ENCODE peak calls at places on chromosomes 4 and X, in ten cellular contexts. One of them, this sample, is unnamed.

GRCh38 chr4:2284161-2284933 is 22.4 kb upstream of the MXD4 start:
- DNase-seq in transverse colon: no peak
- DNase-seq in upper lobe of right lung: peak; percentile 44
- DNase-seq in breast epithelium: no peak
- DNase-seq in stomach: no peak
- DNase-seq in MM.1S: no peak
- DNase-seq in OCI-LY7: no peak
- DNase-seq in IMR-90: no peak
- DNase-seq in psoas muscle: no peak
- DNase-seq in uterus: peak; percentile 11
- DNase-seq in this sample: no peak

GRCh38 chr4:155433636-155434360 is 57.0 kb upstream of the MAP9 start:
- DNase-seq in MM.1S: no peak
- DNase-seq in upper lobe of right lung: no peak
- DNase-seq in stomach: no peak
- DNase-seq in transverse colon: no peak
- DNase-seq in OCI-LY7: no peak
- DNase-seq in IMR-90: peak; percentile 74
- DNase-seq in uterus: no peak
- DNase-seq in breast epithelium: no peak
- DNase-seq in psoas muscle: no peak
- DNase-seq in this sample: no peak

GRCh38 chr4:78650106-78651021 is 98.8 kb downstream of the ANXA3 start:
- DNase-seq in MM.1S: no peak
- DNase-seq in uterus: no peak
- DNase-seq in IMR-90: peak; percentile 86
- DNase-seq in upper lobe of right lung: no peak
- DNase-seq in breast epithelium: no peak
- DNase-seq in transverse colon: no peak
- DNase-seq in psoas muscle: no peak
- DNase-seq in OCI-LY7: no peak
- DNase-seq in stomach: no peak
- DNase-seq in this sample: no peak

GRCh38 chrX:47523713-47524166 is 37.3 kb upstream of the ARAF start:
- DNase-seq in stomach: no peak
- DNase-seq in upper lobe of right lung: no peak
- DNase-seq in transverse colon: no peak
- DNase-seq in MM.1S: no peak
- DNase-seq in psoas muscle: no peak
- DNase-seq in IMR-90: no peak
- DNase-seq in uterus: no peak
- DNase-seq in OCI-LY7: no peak
- DNase-seq in breast epithelium: no peak
- DNase-seq in this sample: no peak

GRCh38 chr4:163688856-163689255 is 194.4 kb downstream of the TMA16 start:
- DNase-seq in OCI-LY7: no peak
- DNase-seq in breast epithelium: no peak
- DNase-seq in uterus: no peak
- DNase-seq in upper lobe of right lung: no peak
- DNase-seq in IMR-90: no peak
- DNase-seq in transverse colon: no peak
- DNase-seq in MM.1S: no peak
- DNase-seq in psoas muscle: no peak
- DNase-seq in stomach: no peak
- DNase-seq in this sample: no peak

GRCh38 chr4:122602277-122603142 is 18.4 kb downstream of the IL21 start:
- DNase-seq in breast epithelium: no peak
- DNase-seq in stomach: no peak
- DNase-seq in MM.1S: peak; percentile 74
- DNase-seq in psoas muscle: no peak
- DNase-seq in OCI-LY7: no peak
- DNase-seq in IMR-90: peak; percentile 54
- DNase-seq in transverse colon: no peak
- DNase-seq in upper lobe of right lung: no peak
- DNase-seq in uterus: no peak
- DNase-seq in this sample: no peak

GRCh38 chr4:6029254-6029653 is 11.0 kb upstream of the C4orf50 start:
- DNase-seq in transverse colon: no peak
- DNase-seq in psoas muscle: no peak
- DNase-seq in breast epithelium: no peak
- DNase-seq in stomach: no peak
- DNase-seq in uterus: no peak
- DNase-seq in OCI-LY7: no peak
- DNase-seq in MM.1S: no peak
- DNase-seq in upper lobe of right lung: no peak
- DNase-seq in IMR-90: no peak
- DNase-seq in this sample: no peak

GRCh38 chrX:153934473-153935325 is at the start of gene NAA10:
- DNase-seq in MM.1S: peak; percentile 83
- DNase-seq in stomach: peak; percentile 80
- DNase-seq in OCI-LY7: peak; percentile 75
- DNase-seq in breast epithelium: peak; percentile 63
- DNase-seq in transverse colon: peak; percentile 81
- DNase-seq in psoas muscle: peak; percentile 90
- DNase-seq in IMR-90: peak; percentile 63
- DNase-seq in uterus: peak; percentile 66
- DNase-seq in upper lobe of right lung: peak; percentile 86
- DNase-seq in this sample: peak; percentile 84

GRCh38 chr4:3302164-3302785 is 9.5 kb downstream of the RGS12 start:
- DNase-seq in MM.1S: no peak
- DNase-seq in stomach: peak; percentile 48
- DNase-seq in transverse colon: no peak
- DNase-seq in breast epithelium: no peak
- DNase-seq in upper lobe of right lung: peak; percentile 57
- DNase-seq in uterus: peak; percentile 40
- DNase-seq in IMR-90: no peak
- DNase-seq in OCI-LY7: no peak
- DNase-seq in psoas muscle: no peak
- DNase-seq in this sample: no peak

GRCh38 chrX:39624166-39624565 is 473.6 kb downstream of the BCOR start:
- DNase-seq in uterus: no peak
- DNase-seq in psoas muscle: no peak
- DNase-seq in stomach: no peak
- DNase-seq in transverse colon: no peak
- DNase-seq in IMR-90: no peak
- DNase-seq in OCI-LY7: no peak
- DNase-seq in upper lobe of right lung: no peak
- DNase-seq in MM.1S: no peak
- DNase-seq in breast epithelium: no peak
- DNase-seq in this sample: no peak

GRCh38 chr4:95465010-95465409 is 83.8 kb downstream of the UNC5C start:
- DNase-seq in upper lobe of right lung: no peak
- DNase-seq in stomach: no peak
- DNase-seq in breast epithelium: no peak
- DNase-seq in MM.1S: no peak
- DNase-seq in OCI-LY7: no peak
- DNase-seq in IMR-90: no peak
- DNase-seq in uterus: no peak
- DNase-seq in transverse colon: no peak
- DNase-seq in psoas muscle: no peak
- DNase-seq in this sample: no peak

DNA sequence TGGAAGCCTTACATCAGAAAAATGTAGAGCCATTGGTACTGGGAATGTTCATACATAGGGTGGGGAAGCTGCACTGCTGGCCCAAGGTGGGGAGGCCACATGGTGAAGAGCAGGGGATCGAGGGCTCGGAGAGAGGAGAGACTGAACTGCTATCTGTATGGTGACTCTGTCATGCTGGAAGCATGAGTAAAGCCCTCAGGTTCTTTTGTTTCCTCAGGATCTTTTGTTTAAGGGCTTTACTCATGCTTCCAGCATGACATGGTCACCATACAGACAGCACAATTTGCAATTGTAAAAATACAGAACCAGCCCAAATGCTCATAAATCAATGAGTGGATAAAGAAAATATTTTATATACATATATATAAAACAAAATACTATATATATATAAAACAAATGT is 78.4 kb downstream of the KLF8 start:
- DNase-seq in MM.1S: no peak
- DNase-seq in upper lobe of right lung: no peak
- DNase-seq in uterus: no peak
- DNase-seq in stomach: no peak
- DNase-seq in psoas muscle: no peak
- DNase-seq in breast epithelium: no peak
- DNase-seq in IMR-90: no peak
- DNase-seq in transverse colon: no peak
- DNase-seq in OCI-LY7: no peak
- DNase-seq in this sample: no peak
- H3K4me1 ChIP-seq in MM.1S: no peaks in the 10 kb centered on the region
- H3K4me1 ChIP-seq in upper lobe of right lung: no peaks in the 10 kb centered on the region
- H3K4me1 ChIP-seq in uterus: no peaks in the 10 kb centered on the region
- H3K4me1 ChIP-seq in stomach: no peaks in the 10 kb centered on the region
- H3K4me1 ChIP-seq in psoas muscle: no peaks in the 10 kb centered on the region
- H3K4me1 ChIP-seq in breast epithelium: no peaks in the 10 kb centered on the region
- H3K4me1 ChIP-seq in IMR-90: no peaks in the 10 kb centered on the region
- H3K4me1 ChIP-seq in transverse colon: no peaks in the 10 kb centered on the region
- H3K4me1 ChIP-seq in OCI-LY7: no peaks in the 10 kb centered on the region
- H3K4me1 ChIP-seq in this sample: no peaks in the 10 kb centered on the region

GRCh38 chrX:129698150-129698549 is 40.6 kb upstream of the XPNPEP2 start:
- DNase-seq in psoas muscle: no peak
- DNase-seq in MM.1S: no peak
- DNase-seq in OCI-LY7: no peak
- DNase-seq in breast epithelium: no peak
- DNase-seq in uterus: no peak
- DNase-seq in upper lobe of right lung: no peak
- DNase-seq in transverse colon: no peak
- DNase-seq in stomach: no peak
- DNase-seq in IMR-90: no peak
- DNase-seq in this sample: no peak

GRCh38 chrX:129695535-129695934 is 40.8 kb upstream of the APLN start:
- DNase-seq in uterus: no peak
- DNase-seq in transverse colon: no peak
- DNase-seq in psoas muscle: no peak
- DNase-seq in stomach: no peak
- DNase-seq in breast epithelium: no peak
- DNase-seq in MM.1S: no peak
- DNase-seq in IMR-90: no peak
- DNase-seq in upper lobe of right lung: no peak
- DNase-seq in OCI-LY7: no peak
- DNase-seq in this sample: no peak

GRCh38 chrX:129695937-129696336 is 41.2 kb upstream of the APLN start:
- DNase-seq in psoas muscle: no peak
- DNase-seq in breast epithelium: no peak
- DNase-seq in stomach: no peak
- DNase-seq in MM.1S: no peak
- DNase-seq in uterus: no peak
- DNase-seq in upper lobe of right lung: no peak
- DNase-seq in OCI-LY7: no peak
- DNase-seq in transverse colon: no peak
- DNase-seq in IMR-90: no peak
- DNase-seq in this sample: no peak

GRCh38 chrX:129696463-129697155 is 41.9 kb upstream of the APLN start:
- DNase-seq in MM.1S: no peak
- DNase-seq in uterus: no peak
- DNase-seq in upper lobe of right lung: no peak
- DNase-seq in psoas muscle: no peak
- DNase-seq in breast epithelium: no peak
- DNase-seq in stomach: no peak
- DNase-seq in OCI-LY7: peak; percentile 9
- DNase-seq in transverse colon: no peak
- DNase-seq in IMR-90: no peak
- DNase-seq in this sample: no peak

GRCh38 chrX:129697204-129697829 is 41.5 kb upstream of the XPNPEP2 start:
- DNase-seq in breast epithelium: no peak
- DNase-seq in transverse colon: no peak
- DNase-seq in MM.1S: no peak
- DNase-seq in OCI-LY7: peak; percentile 18
- DNase-seq in uterus: no peak
- DNase-seq in upper lobe of right lung: no peak
- DNase-seq in stomach: no peak
- DNase-seq in psoas muscle: no peak
- DNase-seq in IMR-90: no peak
- DNase-seq in this sample: no peak
- H3K9me3 ChIP-seq in breast epithelium: no peaks in the 10 kb centered on the region
- H3K9me3 ChIP-seq in transverse colon: no peaks in the 10 kb centered on the region
- H3K9me3 ChIP-seq in MM.1S: no peaks in the 10 kb centered on the region
- H3K9me3 ChIP-seq in OCI-LY7: no peaks in the 10 kb centered on the region
- H3K9me3 ChIP-seq in uterus: no peaks in the 10 kb centered on the region
- H3K9me3 ChIP-seq in upper lobe of right lung: no peaks in the 10 kb centered on the region
- H3K9me3 ChIP-seq in stomach: no peaks in the 10 kb centered on the region
- H3K9me3 ChIP-seq in psoas muscle: no peaks in the 10 kb centered on the region
- H3K9me3 ChIP-seq in IMR-90: no peaks in the 10 kb centered on the region
- H3K9me3 ChIP-seq in this sample: no peaks in the 10 kb centered on the region

GRCh38 chr4:125283702-125284279 is 31.0 kb upstream of the FAT4 start:
- DNase-seq in breast epithelium: no peak
- DNase-seq in upper lobe of right lung: no peak
- DNase-seq in stomach: no peak
- DNase-seq in IMR-90: peak; percentile 51
- DNase-seq in OCI-LY7: peak; percentile 25
- DNase-seq in MM.1S: peak; percentile 35
- DNase-seq in uterus: no peak
- DNase-seq in psoas muscle: no peak
- DNase-seq in transverse colon: no peak
- DNase-seq in this sample: no peak
- TF ChIP-seq CTCF in breast epithelium: peak; percentile 33
- TF ChIP-seq CTCF in upper lobe of right lung: peak; percentile 62
- TF ChIP-seq CTCF in stomach: peak; percentile 13
- TF ChIP-seq CTCF in IMR-90: peak; percentile 64
- TF ChIP-seq CTCF in OCI-LY7: peak; percentile 85
- TF ChIP-seq CTCF in MM.1S: peak; percentile 61
- TF ChIP-seq CTCF in uterus: peak; percentile 31
- TF ChIP-seq CTCF in psoas muscle: peak; percentile 57
- TF ChIP-seq CTCF in transverse colon: peak; percentile 24
- TF ChIP-seq CTCF in this sample: peak; percentile 57

GRCh38 chrX:49862093-49862492 is 17.2 kb upstream of the USP27X start:
- DNase-seq in MM.1S: no peak
- DNase-seq in IMR-90: no peak
- DNase-seq in upper lobe of right lung: no peak
- DNase-seq in psoas muscle: no peak
- DNase-seq in transverse colon: no peak
- DNase-seq in OCI-LY7: no peak
- DNase-seq in stomach: no peak
- DNase-seq in breast epithelium: no peak
- DNase-seq in uterus: no peak
- DNase-seq in this sample: no peak

GRCh38 chrX:49853661-49854060 is 24.6 kb downstream of the PAGE4 start:
- DNase-seq in transverse colon: no peak
- DNase-seq in IMR-90: no peak
- DNase-seq in stomach: no peak
- DNase-seq in MM.1S: no peak
- DNase-seq in uterus: no peak
- DNase-seq in psoas muscle: no peak
- DNase-seq in breast epithelium: no peak
- DNase-seq in OCI-LY7: no peak
- DNase-seq in upper lobe of right lung: no peak
- DNase-seq in this sample: no peak

GRCh38 chrX:49856819-49857218 is 22.5 kb upstream of the USP27X start:
- DNase-seq in upper lobe of right lung: no peak
- DNase-seq in breast epithelium: no peak
- DNase-seq in IMR-90: no peak
- DNase-seq in stomach: no peak
- DNase-seq in transverse colon: no peak
- DNase-seq in psoas muscle: no peak
- DNase-seq in OCI-LY7: no peak
- DNase-seq in uterus: no peak
- DNase-seq in MM.1S: no peak
- DNase-seq in this sample: no peak

GRCh38 chrX:49860867-49861535 is 18.3 kb upstream of the USP27X start:
- DNase-seq in uterus: no peak
- DNase-seq in IMR-90: no peak
- DNase-seq in MM.1S: no peak
- DNase-seq in transverse colon: no peak
- DNase-seq in upper lobe of right lung: no peak
- DNase-seq in OCI-LY7: no peak
- DNase-seq in psoas muscle: no peak
- DNase-seq in stomach: no peak
- DNase-seq in breast epithelium: no peak
- DNase-seq in this sample: no peak

GRCh38 chrX:49858341-49858740 is 20.9 kb upstream of the USP27X start:
- DNase-seq in psoas muscle: no peak
- DNase-seq in OCI-LY7: no peak
- DNase-seq in stomach: no peak
- DNase-seq in IMR-90: no peak
- DNase-seq in upper lobe of right lung: no peak
- DNase-seq in MM.1S: no peak
- DNase-seq in breast epithelium: no peak
- DNase-seq in uterus: no peak
- DNase-seq in transverse colon: no peak
- DNase-seq in this sample: no peak
- H3K4me1 ChIP-seq in psoas muscle: no peaks in the 10 kb centered on the region
- H3K4me1 ChIP-seq in OCI-LY7: no peaks in the 10 kb centered on the region
- H3K4me1 ChIP-seq in stomach: no peaks in the 10 kb centered on the region
- H3K4me1 ChIP-seq in IMR-90: no peaks in the 10 kb centered on the region
- H3K4me1 ChIP-seq in upper lobe of right lung: no peaks in the 10 kb centered on the region
- H3K4me1 ChIP-seq in MM.1S: no peaks in the 10 kb centered on the region
- H3K4me1 ChIP-seq in breast epithelium: no peaks in the 10 kb centered on the region
- H3K4me1 ChIP-seq in uterus: no peaks in the 10 kb centered on the region
- H3K4me1 ChIP-seq in transverse colon: no peaks in the 10 kb centered on the region
- H3K4me1 ChIP-seq in this sample: no peaks in the 10 kb centered on the region

This sample was measured in pancreas.